ENCODE peak calls at places on chromosomes 12 and 14, in eight cellular contexts. One of them, this sample, is unnamed. For H3K4me1, the result is how much of the 10 kb centered on the place peaks cover.

GRCh38 chr12:123064356-123064755 is 83.9 kb downstream of the ARL6IP4 start:
- DNase-seq in right atrium auricular region: peak
- DNase-seq in colonic mucosa: peak
- DNase-seq in adrenal gland: peak
- DNase-seq in Panc1: no peak
- DNase-seq in astrocyte: no peak
- DNase-seq in heart left ventricle: peak
- DNase-seq in H9: no peak
- DNase-seq in this sample: no peak

GRCh38 chr14:50362791-50363733 is 33.6 kb downstream of the CDKL1 start:
- DNase-seq in right atrium auricular region: no peak
- DNase-seq in adrenal gland: no peak
- DNase-seq in astrocyte: no peak
- DNase-seq in heart left ventricle: no peak
- DNase-seq in Panc1: no peak
- DNase-seq in colonic mucosa: no peak
- DNase-seq in H9: no peak
- DNase-seq in this sample: no peak

GRCh38 chr12:5796171-5797091 is 148.6 kb downstream of the ANO2 start:
- DNase-seq in right atrium auricular region: no peak
- DNase-seq in Panc1: peak
- DNase-seq in heart left ventricle: peak
- DNase-seq in adrenal gland: no peak
- DNase-seq in colonic mucosa: peak
- DNase-seq in astrocyte: no peak
- DNase-seq in H9: peak
- DNase-seq in this sample: peak

GRCh38 chr12:124032265-124032886 is 59.4 kb downstream of the ZNF664 start:
- DNase-seq in H9: peak
- DNase-seq in heart left ventricle: no peak
- DNase-seq in right atrium auricular region: no peak
- DNase-seq in adrenal gland: peak
- DNase-seq in astrocyte: peak
- DNase-seq in colonic mucosa: peak
- DNase-seq in Panc1: peak
- DNase-seq in this sample: peak

GRCh38 chr12:242496-242895 is 20.1 kb downstream of the SLC6A13 start:
- DNase-seq in H9: no peak
- DNase-seq in colonic mucosa: no peak
- DNase-seq in Panc1: no peak
- DNase-seq in heart left ventricle: no peak
- DNase-seq in adrenal gland: no peak
- DNase-seq in astrocyte: no peak
- DNase-seq in right atrium auricular region: peak
- DNase-seq in this sample: no peak

GRCh38 chr12:120687570-120688289 is 781 bp downstream of the MLEC start:
- DNase-seq in H9: no peak
- DNase-seq in adrenal gland: no peak
- DNase-seq in Panc1: no peak
- DNase-seq in right atrium auricular region: no peak
- DNase-seq in colonic mucosa: peak
- DNase-seq in astrocyte: no peak
- DNase-seq in heart left ventricle: no peak
- DNase-seq in this sample: no peak

GRCh38 chr12:19981944-19982343 is 386.4 kb upstream of the PDE3A start:
- DNase-seq in right atrium auricular region: no peak
- DNase-seq in H9: no peak
- DNase-seq in astrocyte: no peak
- DNase-seq in adrenal gland: no peak
- DNase-seq in Panc1: no peak
- DNase-seq in colonic mucosa: no peak
- DNase-seq in heart left ventricle: no peak
- DNase-seq in this sample: no peak

GRCh38 chr14:50932592-50933500 is 11.4 kb downstream of the PYGL start:
- DNase-seq in right atrium auricular region: no peak
- DNase-seq in adrenal gland: no peak
- DNase-seq in astrocyte: peak
- DNase-seq in colonic mucosa: no peak
- DNase-seq in heart left ventricle: no peak
- DNase-seq in H9: no peak
- DNase-seq in Panc1: no peak
- DNase-seq in this sample: no peak

GRCh38 chr12:4438834-4439596 is 6.6 kb downstream of the FGF6 start:
- DNase-seq in astrocyte: no peak
- DNase-seq in adrenal gland: no peak
- DNase-seq in heart left ventricle: no peak
- DNase-seq in Panc1: no peak
- DNase-seq in colonic mucosa: peak
- DNase-seq in H9: no peak
- DNase-seq in right atrium auricular region: peak
- DNase-seq in this sample: no peak

GRCh38 chr14:78363008-78363407 is 192.8 kb downstream of the NRXN3 start:
- DNase-seq in heart left ventricle: no peak
- DNase-seq in Panc1: no peak
- DNase-seq in adrenal gland: no peak
- DNase-seq in astrocyte: no peak
- DNase-seq in right atrium auricular region: no peak
- DNase-seq in colonic mucosa: no peak
- DNase-seq in H9: no peak
- DNase-seq in this sample: no peak

GRCh38 chr12:10847701-10848100 is 1.6 kb downstream of the PRR4 start:
- DNase-seq in H9: no peak
- DNase-seq in astrocyte: no peak
- DNase-seq in heart left ventricle: no peak
- DNase-seq in Panc1: no peak
- DNase-seq in right atrium auricular region: no peak
- DNase-seq in colonic mucosa: no peak
- DNase-seq in adrenal gland: no peak
- DNase-seq in this sample: no peak

GRCh38 chr12:70920251-70920851 is at the start of gene PTPRR:
- DNase-seq in astrocyte: no peak
- DNase-seq in right atrium auricular region: no peak
- DNase-seq in H9: peak
- DNase-seq in Panc1: no peak
- DNase-seq in heart left ventricle: no peak
- DNase-seq in adrenal gland: no peak
- DNase-seq in colonic mucosa: no peak
- DNase-seq in this sample: peak

DNA sequence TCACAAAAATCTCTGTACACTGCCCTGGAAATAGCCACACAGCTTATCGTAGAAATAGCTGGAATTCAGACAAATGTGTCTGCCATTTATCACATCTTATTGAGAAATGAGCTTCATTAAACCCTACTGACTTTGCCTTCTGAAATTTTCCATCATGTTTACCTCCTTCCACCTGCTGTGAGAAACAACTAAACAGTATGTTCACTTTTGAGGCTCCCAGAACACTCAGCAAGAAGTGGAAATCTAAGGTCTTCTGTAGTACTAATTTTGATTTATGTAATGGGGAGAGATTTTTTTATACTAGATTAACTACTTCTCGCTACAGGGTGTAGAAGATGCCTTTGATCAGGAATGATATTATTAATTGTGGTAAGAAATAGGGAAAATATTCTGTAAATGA is 268.0 kb downstream of the KCNC2 start:
- DNase-seq in heart left ventricle: no peak
- DNase-seq in H9: no peak
- DNase-seq in Panc1: no peak
- DNase-seq in adrenal gland: no peak
- DNase-seq in astrocyte: no peak
- DNase-seq in colonic mucosa: no peak
- DNase-seq in right atrium auricular region: no peak
- DNase-seq in this sample: no peak
- H3K4me1 ChIP-seq in heart left ventricle: under half
- H3K4me1 ChIP-seq in H9: under half
- H3K4me1 ChIP-seq in Panc1: under half
- H3K4me1 ChIP-seq in adrenal gland: under half
- H3K4me1 ChIP-seq in astrocyte: under half
- H3K4me1 ChIP-seq in colonic mucosa: under half
- H3K4me1 ChIP-seq in right atrium auricular region: under half
- H3K4me1 ChIP-seq in this sample: under half

GRCh38 chr12:46368138-46368537 is 4.4 kb downstream of the SLC38A2 start:
- DNase-seq in right atrium auricular region: no peak
- DNase-seq in H9: no peak
- DNase-seq in Panc1: no peak
- DNase-seq in adrenal gland: no peak
- DNase-seq in heart left ventricle: no peak
- DNase-seq in colonic mucosa: no peak
- DNase-seq in astrocyte: no peak
- DNase-seq in this sample: no peak

GRCh38 chr12:46367351-46368029 is 5.1 kb downstream of the SLC38A2 start:
- DNase-seq in right atrium auricular region: no peak
- DNase-seq in heart left ventricle: no peak
- DNase-seq in astrocyte: no peak
- DNase-seq in Panc1: no peak
- DNase-seq in adrenal gland: no peak
- DNase-seq in H9: no peak
- DNase-seq in colonic mucosa: no peak
- DNase-seq in this sample: no peak

GRCh38 chr12:46369095-46369473 is 3.5 kb downstream of the SLC38A2 start:
- DNase-seq in right atrium auricular region: no peak
- DNase-seq in Panc1: no peak
- DNase-seq in heart left ventricle: no peak
- DNase-seq in astrocyte: no peak
- DNase-seq in H9: no peak
- DNase-seq in adrenal gland: no peak
- DNase-seq in colonic mucosa: no peak
- DNase-seq in this sample: no peak

GRCh38 chr12:46369474-46370379 is 2.8 kb downstream of the SLC38A2 start:
- DNase-seq in H9: no peak
- DNase-seq in colonic mucosa: no peak
- DNase-seq in heart left ventricle: no peak
- DNase-seq in Panc1: no peak
- DNase-seq in astrocyte: no peak
- DNase-seq in adrenal gland: no peak
- DNase-seq in right atrium auricular region: no peak
- DNase-seq in this sample: no peak

DNA sequence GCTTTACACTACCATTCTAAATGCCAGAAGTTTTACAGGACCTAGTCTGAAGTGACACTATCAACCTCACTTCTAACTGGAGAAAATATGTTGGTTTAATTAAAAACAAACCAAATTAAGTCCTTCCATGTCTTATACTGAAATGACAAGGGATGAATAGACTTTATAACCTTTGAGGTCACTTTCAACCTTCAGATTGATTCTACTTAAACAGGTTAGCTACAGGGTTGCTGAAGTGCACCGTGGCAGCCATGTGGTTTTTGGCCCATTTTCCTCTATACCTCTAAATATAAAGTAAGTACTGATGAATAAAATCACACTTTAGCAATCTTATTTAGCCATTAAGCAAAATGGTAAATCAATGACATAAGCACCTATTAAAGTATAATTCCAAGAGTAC is 3.9 kb downstream of the SLC38A2 start:
- DNase-seq in heart left ventricle: no peak
- DNase-seq in H9: no peak
- DNase-seq in astrocyte: no peak
- DNase-seq in colonic mucosa: no peak
- DNase-seq in adrenal gland: no peak
- DNase-seq in right atrium auricular region: no peak
- DNase-seq in Panc1: no peak
- DNase-seq in this sample: no peak
- H3K4me1 ChIP-seq in heart left ventricle: under half
- H3K4me1 ChIP-seq in H9: under half
- H3K4me1 ChIP-seq in astrocyte: under half
- H3K4me1 ChIP-seq in colonic mucosa: under half
- H3K4me1 ChIP-seq in adrenal gland: half or more
- H3K4me1 ChIP-seq in right atrium auricular region: under half
- H3K4me1 ChIP-seq in Panc1: half or more
- H3K4me1 ChIP-seq in this sample: under half

GRCh38 chr14:64968651-64969050 is 3.5 kb downstream of the RAB15 start:
- DNase-seq in right atrium auricular region: no peak
- DNase-seq in Panc1: no peak
- DNase-seq in heart left ventricle: no peak
- DNase-seq in adrenal gland: no peak
- DNase-seq in H9: peak
- DNase-seq in colonic mucosa: no peak
- DNase-seq in astrocyte: no peak
- DNase-seq in this sample: no peak
- H3K4me1 ChIP-seq in right atrium auricular region: under half
- H3K4me1 ChIP-seq in Panc1: under half
- H3K4me1 ChIP-seq in heart left ventricle: under half
- H3K4me1 ChIP-seq in adrenal gland: under half
- H3K4me1 ChIP-seq in H9: under half
- H3K4me1 ChIP-seq in colonic mucosa: under half
- H3K4me1 ChIP-seq in astrocyte: under half
- H3K4me1 ChIP-seq in this sample: under half

DNA sequence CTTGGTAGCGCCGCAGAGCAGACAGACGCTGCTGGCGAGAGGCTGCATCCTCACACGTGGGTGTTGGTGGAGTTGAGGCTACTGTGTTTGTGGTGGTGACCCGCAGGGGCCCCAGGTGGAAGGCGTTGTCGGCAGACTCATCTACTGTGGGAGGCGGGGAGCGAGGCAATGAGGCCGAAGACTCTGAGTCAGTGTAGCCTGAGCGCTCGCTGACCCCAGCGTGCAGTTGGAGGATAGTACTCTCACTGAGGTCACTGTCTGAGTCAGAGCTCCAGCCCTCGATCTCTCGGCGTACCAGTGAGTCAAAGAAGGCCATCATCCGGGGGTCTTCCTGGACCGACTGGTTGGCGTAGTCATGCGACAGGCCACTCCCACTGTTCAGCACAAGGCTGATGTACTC is 76.0 kb upstream of the ACTN1 start:
- DNase-seq in astrocyte: peak
- DNase-seq in right atrium auricular region: no peak
- DNase-seq in heart left ventricle: no peak
- DNase-seq in colonic mucosa: no peak
- DNase-seq in Panc1: no peak
- DNase-seq in H9: no peak
- DNase-seq in adrenal gland: peak
- DNase-seq in this sample: no peak
- H3K4me1 ChIP-seq in astrocyte: under half
- H3K4me1 ChIP-seq in right atrium auricular region: under half
- H3K4me1 ChIP-seq in heart left ventricle: under half
- H3K4me1 ChIP-seq in colonic mucosa: under half
- H3K4me1 ChIP-seq in Panc1: under half
- H3K4me1 ChIP-seq in H9: under half
- H3K4me1 ChIP-seq in adrenal gland: under half
- H3K4me1 ChIP-seq in this sample: under half